ENCODE peak calls at places on chromosome 21, in nine cellular contexts. G, T, C, A, O, P, K, L and Z are unnamed samples. For H3K27me3 and H3K4me1, the result is how much of the 10 kb centered on the place peaks cover.

GRCh38 chr21:42782723-42783247 is 96.6 kb downstream of the WDR4 start:
- DNase-seq in A (no peak), C (no peak), P (no peak), K (no peak), L (peak), T (no peak), O (no peak), G (no peak), Z (no peak)

GRCh38 chr21:28518620-28519019 is 474.1 kb downstream of the LTN1 start:
- DNase-seq in C (no peak), L (no peak), P (no peak), O (no peak), T (no peak), G (no peak), A (peak), K (no peak), Z (no peak)

GRCh38 chr21:25790122-25790951 is 55.6 kb downstream of the GABPA start:
- DNase-seq in L (no peak), A (peak), T (no peak), C (no peak), G (no peak), K (no peak), O (peak), P (no peak), Z (no peak)

GRCh38 chr21:29650561-29651022 is 289.2 kb downstream of the GRIK1 start:
- DNase-seq in C (no peak), P (no peak), A (no peak), O (no peak), L (no peak), G (no peak), K (no peak), T (no peak), Z (no peak)

GRCh38 chr21:25329227-25329626 is 278.1 kb downstream of the MRPL39 start:
- DNase-seq in C (no peak), L (no peak), G (no peak), O (peak), T (no peak), K (no peak), P (no peak), A (peak), Z (no peak)

GRCh38 chr21:20783611-20784010 is 214.6 kb upstream of the NCAM2 start:
- DNase-seq in K (no peak), L (no peak), G (no peak), C (no peak), T (no peak), O (peak), A (no peak), P (no peak), Z (no peak)

GRCh38 chr21:44092201-44092600 is 15.0 kb upstream of the PWP2 start:
- DNase-seq in O (no peak), C (no peak), L (no peak), A (no peak), P (no peak), K (no peak), G (no peak), T (no peak), Z (no peak)

GRCh38 chr21:26966978-26967913 is at the start of gene ADAMTS5:
- DNase-seq in O (peak), T (no peak), P (peak), K (no peak), C (peak), G (no peak), A (peak), L (peak), Z (no peak)

GRCh38 chr21:43814215-43815106 is 25.1 kb downstream of the RRP1 start:
- DNase-seq in K (no peak), A (no peak), G (no peak), T (no peak), P (no peak), C (peak), L (no peak), O (no peak), Z (no peak)

GRCh38 chr21:28791595-28792282 is 200.9 kb downstream of the LTN1 start:
- DNase-seq in C (no peak), P (no peak), L (no peak), K (no peak), O (no peak), T (no peak), G (no peak), A (no peak), Z (no peak)

GRCh38 chr21:28148400-28149064 is 844.1 kb downstream of the LTN1 start:
- DNase-seq in T (no peak), A (peak), C (peak), P (no peak), O (peak), K (no peak), L (no peak), G (no peak), Z (no peak)

GRCh38 chr21:28220670-28221069 is 772.0 kb downstream of the LTN1 start:
- DNase-seq in O (no peak), G (no peak), A (peak), C (no peak), T (no peak), K (no peak), P (no peak), L (no peak), Z (no peak)

GRCh38 chr21:14685568-14685967 is 139.5 kb upstream of the SAMSN1 start:
- DNase-seq in C (no peak), O (no peak), G (no peak), T (no peak), L (no peak), P (no peak), K (no peak), A (no peak), Z (no peak)

GRCh38 chr21:44329086-44329889 is 9.9 kb downstream of the CFAP410 start:
- DNase-seq in T (no peak), G (no peak), K (no peak), L (no peak), A (no peak), P (no peak), C (no peak), O (no peak), Z (no peak)

GRCh38 chr21:15446193-15446592 is 283.6 kb upstream of the USP25 start:
- DNase-seq in L (no peak), O (no peak), K (no peak), T (no peak), P (no peak), G (no peak), A (no peak), C (no peak), Z (no peak)

GRCh38 chr21:16046625-16047340 is 317.0 kb downstream of the USP25 start:
- DNase-seq in A (peak), P (no peak), L (no peak), O (peak), K (no peak), C (no peak), G (no peak), T (no peak), Z (no peak)

GRCh38 chr21:36325373-36326010 is 5.5 kb downstream of the MORC3 start:
- DNase-seq in K (no peak), L (no peak), A (peak), G (no peak), O (peak), P (no peak), C (no peak), T (no peak), Z (no peak)

GRCh38 chr21:31557956-31558838 is 101.3 kb upstream of the SOD1 start:
- DNase-seq in O (peak), P (no peak), C (no peak), L (peak), A (no peak), K (peak), T (peak), G (no peak), Z (no peak)

GRCh38 chr21:15221799-15222386 is 157.1 kb upstream of the NRIP1 start:
- DNase-seq in K (no peak), L (no peak), G (no peak), T (no peak), P (no peak), A (peak), C (peak), O (peak), Z (no peak)

GRCh38 chr21:17819878-17820232 is 699 bp upstream of the C21orf91 start:
- DNase-seq in T (no peak), L (no peak), K (no peak), O (no peak), P (no peak), C (no peak), A (peak), G (no peak), Z (no peak)

GRCh38 chr21:39834543-39834942 is 32.7 kb upstream of the PCP4 start:
- DNase-seq in K (no peak), A (no peak), C (no peak), O (no peak), P (no peak), L (no peak), T (no peak), G (no peak), Z (no peak)

GRCh38 chr21:15020797-15021196 is 44.0 kb downstream of the NRIP1 start:
- DNase-seq in G (no peak), P (no peak), L (no peak), C (no peak), A (no peak), O (no peak), K (no peak), T (no peak), Z (no peak)

DNA sequence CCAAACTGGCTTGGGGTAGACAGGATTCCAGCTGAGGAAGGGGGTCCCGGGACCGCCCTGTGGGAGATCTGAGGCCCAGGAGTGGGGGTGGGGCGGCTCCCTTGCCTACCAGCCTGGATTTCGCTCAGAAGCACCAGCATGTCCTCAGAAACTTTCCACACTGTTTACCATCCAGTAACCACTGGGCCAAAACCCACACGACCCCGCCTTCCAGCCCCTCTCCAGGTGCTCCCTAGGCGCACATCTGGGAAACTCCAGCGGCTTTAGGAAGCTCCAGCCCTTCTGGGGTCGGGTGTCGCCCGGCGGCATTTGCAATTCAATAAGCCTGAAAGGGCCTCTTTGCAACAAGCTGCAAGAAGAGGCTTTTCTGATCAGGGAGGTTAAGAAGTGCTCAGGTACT is 4.6 kb downstream of the RIPK4 start:
- DNase-seq in T (no peak), O (peak), L (no peak), P (no peak), C (no peak), G (no peak), A (no peak), K (no peak), Z (no peak)
- H3K27me3 ChIP-seq in T (under half), O (under half), L (half or more), P (under half), C (under half), G (under half), A (half or more), K (under half), Z (under half)

GRCh38 chr21:37455504-37455911 is 88.9 kb downstream of the DYRK1A start:
- DNase-seq in G (no peak), K (no peak), P (no peak), T (no peak), A (peak), C (no peak), L (no peak), O (no peak), Z (no peak)
- H3K4me1 ChIP-seq in G (half or more), K (half or more), P (under half), T (half or more), A (under half), C (under half), L (under half), O (under half), Z (half or more)

DNA sequence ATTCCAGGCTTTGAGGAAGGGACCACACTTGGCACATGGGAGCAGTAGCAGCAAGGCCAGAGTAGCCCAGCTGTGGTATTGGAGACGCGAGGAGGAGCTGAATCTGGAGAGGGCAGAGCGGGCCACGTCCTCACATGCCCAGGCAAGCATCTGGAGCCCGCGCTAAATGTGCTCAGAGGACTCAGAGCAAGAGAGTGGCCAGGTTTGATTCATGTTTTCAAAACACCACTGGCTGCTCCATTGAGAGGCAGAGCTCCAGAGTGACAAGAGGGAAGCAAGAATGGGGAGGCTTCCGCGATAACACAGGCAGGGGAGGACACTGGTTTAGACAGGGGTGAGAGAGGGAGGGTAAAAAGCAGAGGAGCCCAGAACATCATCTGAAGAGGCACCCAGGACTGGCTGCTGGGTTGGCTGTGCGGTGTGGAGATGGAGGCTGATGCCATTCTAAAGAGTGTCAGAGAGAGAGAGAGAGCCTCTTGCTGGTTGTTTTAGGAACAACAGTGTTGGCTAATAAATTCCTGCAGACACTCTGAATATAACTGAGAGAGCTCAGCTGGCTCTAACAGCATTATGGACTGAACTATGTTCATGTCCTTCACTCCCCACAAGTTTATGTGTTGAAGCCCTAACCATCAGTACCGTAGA is 32.3 kb downstream of the RCAN1 start:
- DNase-seq in K (no peak), T (no peak), C (no peak), P (no peak), L (no peak), O (peak), A (peak), G (no peak), Z (no peak)
- TF ChIP-seq CTCF in K (no peak), T (peak), C (peak), P (no peak), L (peak), O (peak), A (peak), G (peak), Z (peak)

GRCh38 chr21:38400195-38400695 is 98.0 kb downstream of the ERG start:
- DNase-seq in P (no peak), T (no peak), G (no peak), O (no peak), A (no peak), K (no peak), L (no peak), C (no peak), Z (no peak)
- H3K27me3 ChIP-seq in P (under half), T (under half), G (under half), O (half or more), A (under half), K (under half), L (under half), C (under half), Z (under half)

DNA sequence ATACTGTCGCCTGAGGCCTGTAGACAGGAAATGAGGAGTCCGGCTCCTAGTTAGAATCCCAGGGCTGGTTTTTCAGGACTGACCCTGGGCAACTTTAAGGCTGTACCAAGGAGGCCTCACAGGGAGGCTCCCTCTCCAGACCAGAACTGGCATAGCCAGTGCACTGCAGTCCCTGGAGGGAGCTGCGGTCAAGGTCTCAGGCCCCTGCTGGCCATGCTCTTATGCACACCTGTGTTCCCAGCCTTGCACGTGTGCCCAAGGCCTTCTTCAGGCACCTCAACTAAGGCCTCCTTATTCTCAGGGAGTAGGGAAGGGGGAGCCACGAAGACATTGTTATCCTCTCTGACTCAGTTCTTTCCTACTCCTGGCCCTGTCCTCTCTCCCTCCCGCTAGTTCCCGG is 22.0 kb upstream of the IFNAR1 start:
- DNase-seq in O (peak), C (no peak), L (no peak), A (no peak), G (no peak), P (no peak), K (no peak), T (no peak), Z (no peak)
- H3K4me1 ChIP-seq in O (under half), C (under half), L (under half), A (under half), G (under half), P (under half), K (under half), T (under half), Z (under half)

DNA sequence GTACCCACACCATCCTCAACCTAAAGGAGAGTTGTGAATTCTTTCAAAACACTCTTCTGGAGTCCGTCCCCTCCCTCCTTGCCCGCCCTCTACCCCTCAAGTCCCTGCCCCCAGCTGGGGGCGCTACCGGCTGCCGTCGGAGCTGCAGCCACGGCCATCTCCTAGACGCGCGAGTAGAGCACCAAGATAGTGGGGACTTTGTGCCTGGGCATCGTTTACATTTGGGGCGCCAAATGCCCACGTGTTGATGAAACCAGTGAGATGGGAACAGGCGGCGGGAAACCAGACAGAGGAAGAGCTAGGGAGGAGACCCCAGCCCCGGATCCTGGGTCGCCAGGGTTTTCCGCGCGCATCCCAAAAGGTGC is 647 bp upstream of the OLIG2 start:
- DNase-seq in L (no peak), G (no peak), P (no peak), A (no peak), C (no peak), K (no peak), O (no peak), T (no peak), Z (no peak)
- TF ChIP-seq CTCF in L (no peak), G (no peak), P (no peak), A (no peak), C (no peak), K (no peak), O (no peak), T (no peak), Z (no peak)

GRCh38 chr21:45700461-45700860 is 56.9 kb downstream of the PCBP3 start:
- DNase-seq in T (no peak), O (no peak), G (no peak), C (no peak), P (no peak), K (no peak), L (no peak), A (no peak), Z (no peak)
- H3K27me3 ChIP-seq in T (under half), O (under half), G (under half), C (under half), P (under half), K (under half), L (under half), A (under half), Z (under half)

GRCh38 chr21:46562964-46563607 is 41.8 kb downstream of the S100B start:
- DNase-seq in A (no peak), C (no peak), O (peak), P (no peak), K (no peak), G (no peak), L (no peak), T (no peak), Z (no peak)
- H3K4me1 ChIP-seq in A (under half), C (under half), O (under half), P (under half), K (half or more), G (under half), L (under half), T (under half), Z (under half)

DNA sequence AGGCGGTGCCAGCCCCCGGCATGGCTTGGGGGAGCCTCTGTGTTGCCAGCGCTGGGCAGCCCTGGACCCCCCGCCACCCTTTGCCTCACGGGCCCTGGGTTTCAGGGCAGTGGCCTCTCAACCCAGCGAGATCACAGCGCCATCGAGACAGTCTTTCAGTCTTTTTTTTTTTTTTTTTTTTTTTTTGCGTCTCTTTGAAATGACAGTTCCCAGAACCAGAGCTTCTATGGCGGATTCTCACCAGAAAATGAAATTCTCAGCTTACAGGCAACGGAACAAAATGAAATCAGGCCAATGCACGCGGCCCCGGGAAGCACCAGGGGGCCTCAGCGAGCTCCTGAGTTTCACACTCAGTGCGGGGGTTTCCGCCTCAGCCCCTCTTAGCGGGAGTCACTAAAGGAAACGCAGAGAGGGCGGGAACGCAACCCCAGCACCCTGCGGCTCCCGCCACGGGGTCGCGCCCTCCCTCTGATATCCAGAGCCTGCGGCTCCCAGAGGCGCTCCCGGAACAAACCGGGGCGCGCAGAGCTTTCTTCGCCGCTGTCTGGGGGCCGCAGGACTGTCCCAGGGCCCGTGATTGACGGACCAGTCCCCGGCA is 8.0 kb upstream of the COL6A1 start:
- DNase-seq in L (peak), C (peak), K (peak), T (peak), G (no peak), P (peak), A (peak), O (peak), Z (no peak)
- TF ChIP-seq CTCF in L (peak), C (peak), K (peak), T (peak), G (peak), P (peak), A (peak), O (peak), Z (peak)